ENCODE peak calls at places on chromosomes 12 and 14, in five cellular contexts. J, F, E, T and Y are unnamed samples.
A peak's percentile ranks its signal among the peaks of the same experiment; 100 is the strongest.

GRCh38 chr12:27607611-27608010 is 83.6 kb downstream of the PPFIBP1 start:
- DNase-seq in J (no peak), F (no peak), E (no peak), T (no peak), Y (no peak)

GRCh38 chr12:123101467-123102004 is 49.4 kb downstream of the PITPNM2 start:
- DNase-seq in J (no peak), F (no peak), E (no peak), T (no peak), Y (no peak)

GRCh38 chr12:121803861-121804416 is at the start of gene SETD1B:
- DNase-seq in J (peak; percentile 85), F (peak; percentile 69), E (peak; percentile 88), T (peak; percentile 53), Y (no peak)

GRCh38 chr12:114316076-114316475 is 89.9 kb downstream of the TBX5 start:
- DNase-seq in J (no peak), F (no peak), E (no peak), T (peak; percentile 51), Y (no peak)

GRCh38 chr14:77598366-77599050 is 17.9 kb downstream of the SPTLC2 start:
- DNase-seq in J (no peak), F (no peak), E (no peak), T (peak; percentile 32), Y (peak; percentile 48)

GRCh38 chr14:61102549-61103466 is 121.8 kb downstream of the SLC38A6 start:
- DNase-seq in J (no peak), F (no peak), E (peak; percentile 60), T (no peak), Y (no peak)

GRCh38 chr14:65290830-65291229 is 121.7 kb upstream of the FUT8 start:
- DNase-seq in J (no peak), F (no peak), E (no peak), T (peak; percentile 93), Y (peak; percentile 59)

GRCh38 chr14:99389171-99389826 is 91.4 kb downstream of the SETD3 start:
- DNase-seq in J (no peak), F (peak; percentile 46), E (peak; percentile 92), T (peak; percentile 8), Y (no peak)

GRCh38 chr12:61891632-61892031 is 368.6 kb upstream of the USP15 start:
- DNase-seq in J (no peak), F (no peak), E (no peak), T (no peak), Y (no peak)

GRCh38 chr12:124168016-124168415 is 126.9 kb upstream of the RFLNA start:
- DNase-seq in J (no peak), F (no peak), E (no peak), T (no peak), Y (no peak)

GRCh38 chr12:105740970-105741725 is 397.6 kb downstream of the NUAK1 start:
- DNase-seq in J (peak; percentile 70), F (peak; percentile 46), E (no peak), T (peak; percentile 6), Y (no peak)

GRCh38 chr14:104844306-104845032 is 20.6 kb upstream of the CEP170B start:
- DNase-seq in J (peak; percentile 61), F (no peak), E (peak; percentile 83), T (no peak), Y (no peak)

GRCh38 chr14:52025952-52026510 is 36.7 kb downstream of the RTRAF start:
- DNase-seq in J (no peak), F (no peak), E (no peak), T (no peak), Y (no peak)

GRCh38 chr12:121545459-121545858 is 35.4 kb downstream of the KDM2B start:
- DNase-seq in J (no peak), F (no peak), E (no peak), T (no peak), Y (no peak)

GRCh38 chr12:132555686-132556085 is 54.7 kb downstream of the LRCOL1 start:
- DNase-seq in J (no peak), F (no peak), E (no peak), T (no peak), Y (no peak)

GRCh38 chr12:132557291-132557968 is 53.0 kb downstream of the LRCOL1 start:
- DNase-seq in J (no peak), F (no peak), E (no peak), T (no peak), Y (no peak)

GRCh38 chr12:132556216-132556615 is 54.2 kb downstream of the LRCOL1 start:
- DNase-seq in J (no peak), F (no peak), E (no peak), T (no peak), Y (no peak)

GRCh38 chr12:132556801-132557200 is 53.6 kb downstream of the LRCOL1 start:
- DNase-seq in J (no peak), F (no peak), E (no peak), T (no peak), Y (no peak)

DNA sequence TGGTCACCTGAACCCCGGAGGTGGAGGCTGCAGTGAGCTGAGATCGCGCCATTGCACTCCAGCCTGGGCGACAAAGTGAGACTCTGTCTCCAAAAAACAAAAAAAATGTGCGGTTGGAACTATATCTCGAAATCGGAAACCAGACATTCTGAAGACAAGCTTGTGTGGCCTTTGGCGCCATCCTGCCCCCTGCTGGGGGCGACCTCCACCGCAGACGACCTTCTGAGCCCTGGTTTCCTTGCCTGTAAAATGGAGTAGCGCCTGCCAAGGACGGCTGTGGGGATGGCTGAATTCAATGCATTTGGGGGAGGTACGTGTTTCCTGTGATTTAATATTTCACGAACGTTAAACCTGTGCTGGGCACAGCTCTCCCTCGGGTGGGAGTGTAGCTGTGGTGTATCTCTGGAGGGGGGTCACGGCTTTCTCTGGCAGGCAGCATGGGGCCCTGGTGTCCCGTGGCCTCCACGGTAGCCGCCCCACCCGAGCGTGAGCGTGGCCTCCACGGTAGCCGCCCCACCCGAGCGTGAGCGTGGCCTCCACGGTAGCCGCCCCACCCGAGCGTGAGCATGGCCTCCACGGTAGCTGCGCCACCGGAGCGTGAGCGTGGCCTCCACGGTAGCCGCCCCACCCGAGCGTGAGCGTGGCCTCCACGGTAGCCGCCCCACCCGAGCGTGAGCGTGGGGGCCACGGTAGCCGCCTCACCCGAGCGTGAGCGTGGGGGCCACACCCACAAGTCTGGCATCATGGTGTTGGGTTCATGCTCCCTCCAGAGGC is 55.3 kb downstream of the LRCOL1 start:
- DNase-seq in J (no peak), F (no peak), E (peak; percentile 84), T (no peak), Y (no peak)
- TF ChIP-seq CTCF in J (no peak), F (no peak), E (peak; percentile 69), T (no peak), Y (peak; percentile 52)

GRCh38 chr12:26274441-26275312 is 79.3 kb downstream of the SSPN start:
- DNase-seq in J (peak; percentile 95), F (peak; percentile 80), E (peak; percentile 83), T (peak; percentile 99), Y (peak; percentile 99)
- TF ChIP-seq CTCF in J (no peak), F (no peak), E (peak; percentile 30), T (no peak), Y (peak; percentile 23)

GRCh38 chr12:115398311-115398781 is 714.4 kb upstream of the TBX3 start:
- DNase-seq in J (no peak), F (no peak), E (peak; percentile 83), T (no peak), Y (no peak)
- TF ChIP-seq CTCF in J (no peak), F (no peak), E (peak; percentile 54), T (no peak), Y (peak; percentile 41)

DNA sequence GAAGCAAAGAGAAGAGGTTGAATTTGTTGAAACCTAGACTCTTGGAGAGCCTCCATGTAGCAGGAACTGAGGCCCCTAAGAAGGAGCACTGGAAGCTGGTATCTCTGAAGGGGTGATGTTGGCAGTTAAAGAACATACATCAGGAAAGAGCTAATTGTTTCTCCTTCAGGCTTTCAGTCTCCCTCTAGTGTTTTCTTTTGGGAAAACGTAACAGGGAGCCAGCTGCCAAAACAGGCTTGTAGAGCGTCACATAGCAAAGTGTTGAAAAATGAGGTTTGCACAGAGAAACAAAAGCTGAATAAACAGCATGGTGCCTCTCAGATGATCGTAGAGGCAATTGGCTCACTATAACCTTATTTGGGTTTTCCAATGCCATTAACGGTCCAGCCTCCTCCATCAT is 46.9 kb upstream of the CAND1 start:
- DNase-seq in J (no peak), F (no peak), E (peak; percentile 75), T (peak; percentile 7), Y (no peak)
- TF ChIP-seq CTCF in J (no peak), F (no peak), E (peak; percentile 78), T (peak; percentile 29), Y (peak; percentile 57)